ENCODE peak calls at places on chromosome 6, in seven cellular contexts. X is amniotic stem cell, O is renal cortical epithelial cell, R is HTR-8/SVneo, M is astrocyte, U is NCI-H1092 treated with DMSO at 0.1 percent for 48 hours, E is GM13976. T is an unnamed sample.

GRCh38 chr6:170151235-170152110 is 139.4 kb downstream of the DLL1 start:
- DNase-seq in E (no peak), M (no peak), R (no peak), X (no peak), O (no peak), U (no peak), T (no peak)

GRCh38 chr6:106761160-106761559 is 131.8 kb downstream of the QRSL1 start:
- DNase-seq in R (no peak), U (no peak), O (no peak), M (no peak), X (no peak), E (no peak), T (no peak)

GRCh38 chr6:38671885-38672467 is 31.0 kb downstream of the GLO1 start:
- DNase-seq in X (peak), U (peak), E (peak), R (peak), O (peak), M (peak), T (peak)

GRCh38 chr6:15148356-15149058 is 97.4 kb upstream of the JARID2 start:
- DNase-seq in X (no peak), U (no peak), M (peak), O (peak), R (no peak), E (no peak), T (peak)

GRCh38 chr6:105179244-105180065 is at the start of gene POPDC3:
- DNase-seq in X (no peak), U (peak), O (no peak), E (peak), R (peak), M (no peak), T (no peak)

GRCh38 chr6:144395014-144395413 is 109.9 kb downstream of the UTRN start:
- DNase-seq in R (peak), E (no peak), U (no peak), M (no peak), O (peak), X (no peak), T (no peak)

GRCh38 chr6:164928041-164928321 is 381.4 kb downstream of the C6orf118 start:
- DNase-seq in U (peak), M (no peak), O (no peak), E (no peak), X (no peak), R (no peak), T (no peak)

GRCh38 chr6:43667245-43668150 is 20.1 kb downstream of the MRPS18A start:
- DNase-seq in R (peak), X (no peak), M (peak), E (peak), U (peak), O (peak), T (no peak)

GRCh38 chr6:142155895-142156757 is 9.1 kb downstream of the VTA1 start:
- DNase-seq in R (peak), E (no peak), U (peak), M (no peak), X (no peak), O (peak), T (no peak)

GRCh38 chr6:124655856-124656255 is 306.4 kb upstream of the RNF217 start:
- DNase-seq in U (no peak), X (no peak), O (no peak), R (no peak), E (no peak), M (no peak), T (no peak)

GRCh38 chr6:11788043-11788442 is 9.4 kb upstream of the ADTRP start:
- DNase-seq in M (no peak), X (no peak), R (no peak), U (no peak), E (no peak), O (no peak), T (no peak)

GRCh38 chr6:37667050-37667814 is 30.5 kb downstream of the MDGA1 start:
- DNase-seq in X (peak), O (no peak), E (no peak), R (peak), M (peak), U (no peak), T (no peak)

GRCh38 chr6:70673054-70673453 is 5.4 kb downstream of the SMAP1 start:
- DNase-seq in O (no peak), U (no peak), E (no peak), X (no peak), M (no peak), R (no peak), T (no peak)